ENCODE peak calls at places on chromosomes 6 and 20, in five cellular contexts. Y is T-helper 9 cell, C is anterior cingulate cortex, H is adrenal gland, P is left lung. T is an unnamed sample.

GRCh38 chr6:85157266-85157665 is 292.6 kb upstream of the NT5E start:
- DNase-seq in Y (no peak), P (no peak), C (no peak), H (no peak), T (no peak)

GRCh38 chr6:149918151-149918905 is 4.6 kb downstream of the RAET1G start:
- DNase-seq in H (no peak), C (no peak), P (no peak), Y (no peak), T (no peak)

GRCh38 chr6:86256615-86257187 is 614.0 kb upstream of the SYNCRIP start:
- DNase-seq in C (no peak), P (no peak), H (no peak), Y (no peak), T (no peak)

GRCh38 chr6:93437491-93437890 is 18.1 kb upstream of the EPHA7 start:
- DNase-seq in P (no peak), H (no peak), Y (no peak), C (no peak), T (no peak)

GRCh38 chr6:28725890-28726348 is 197.9 kb downstream of the TRIM27 start:
- DNase-seq in P (no peak), H (no peak), C (no peak), Y (no peak), T (no peak)

GRCh38 chr20:24763386-24764026 is 185.6 kb upstream of the CST7 start:
- DNase-seq in H (peak; percentile 8), P (no peak), Y (no peak), C (no peak), T (peak; percentile 26)

GRCh38 chr20:15760217-15760567 is 813.1 kb downstream of the KIF16B start:
- DNase-seq in C (no peak), Y (no peak), H (no peak), P (no peak), T (no peak)

GRCh38 chr20:57384486-57384885 is 6.7 kb upstream of the RBM38 start:
- DNase-seq in P (no peak), H (no peak), Y (no peak), C (no peak), T (no peak)

GRCh38 chr20:1184638-1185315 is at the start of gene TMEM74B:
- DNase-seq in Y (no peak), C (no peak), P (no peak), H (no peak), T (no peak)

GRCh38 chr6:52999456-52999855 is 4.4 kb upstream of the GSTA4 start:
- DNase-seq in Y (no peak), P (no peak), H (no peak), C (no peak), T (no peak)

GRCh38 chr6:6177754-6178153 is 142.7 kb downstream of the F13A1 start:
- DNase-seq in P (no peak), Y (no peak), C (no peak), H (no peak), T (no peak)

GRCh38 chr20:48788486-48789072 is 39.2 kb downstream of the PREX1 start:
- DNase-seq in Y (no peak), P (no peak), C (no peak), H (no peak), T (no peak)

GRCh38 chr6:132964101-132964867 is 149.9 kb downstream of the RPS12 start:
- DNase-seq in H (no peak), Y (no peak), P (no peak), C (no peak), T (no peak)

GRCh38 chr20:48325656-48326433 is 502.0 kb downstream of the PREX1 start:
- DNase-seq in C (no peak), H (no peak), Y (no peak), P (no peak), T (no peak)

GRCh38 chr6:71675386-71675785 is 211.0 kb upstream of the RIMS1 start:
- DNase-seq in H (no peak), C (no peak), Y (no peak), P (no peak), T (no peak)

T was measured in ecto neural progenitor cell.